ENCODE peak calls at places on chromosomes 5 and 9, in six cellular contexts. J, W, K, M, E and F are unnamed samples.

GRCh38 chr5:38796000-38796738 is 49.6 kb upstream of the OSMR start:
- DNase-seq in J (no peak), W (no peak), K (no peak), M (no peak), E (no peak), F (no peak)

GRCh38 chr5:73591698-73592501 is 26.4 kb downstream of the UTP15 start:
- DNase-seq in J (no peak), W (no peak), K (peak; percentile 33), M (peak; percentile 39), E (no peak), F (no peak)

GRCh38 chr9:21875893-21876292 is 73.5 kb downstream of the MTAP start:
- DNase-seq in J (no peak), W (no peak), K (no peak), M (no peak), E (no peak), F (no peak)

GRCh38 chr5:10331341-10331796 is 22.1 kb upstream of the MARCHF6 start:
- DNase-seq in J (peak; percentile 31), W (peak; percentile 92), K (peak; percentile 94), M (no peak), E (no peak), F (no peak)

GRCh38 chr9:6733831-6734230 is 23.9 kb upstream of the KDM4C start:
- DNase-seq in J (no peak), W (no peak), K (no peak), M (no peak), E (no peak), F (no peak)

GRCh38 chr5:56506586-56506985 is 273.5 kb upstream of the ANKRD55 start:
- DNase-seq in J (no peak), W (no peak), K (no peak), M (no peak), E (no peak), F (no peak)

GRCh38 chr5:71748360-71748759 is 29.3 kb downstream of the CARTPT start:
- DNase-seq in J (no peak), W (no peak), K (no peak), M (peak; percentile 2), E (no peak), F (no peak)

GRCh38 chr5:19638461-19638860 is 349.5 kb downstream of the CDH18 start:
- DNase-seq in J (no peak), W (no peak), K (no peak), M (no peak), E (no peak), F (no peak)

GRCh38 chr5:179698935-179699639 is at the start of gene CANX:
- DNase-seq in J (no peak), W (no peak), K (no peak), M (no peak), E (no peak), F (no peak)

GRCh38 chr5:74242516-74242915 is 398.0 kb downstream of the ENC1 start:
- DNase-seq in J (no peak), W (no peak), K (no peak), M (no peak), E (no peak), F (no peak)

GRCh38 chr9:83584995-83585394 is 37.9 kb upstream of the IDNK start:
- DNase-seq in J (no peak), W (no peak), K (no peak), M (no peak), E (no peak), F (peak; percentile 13)

GRCh38 chr9:126331964-126332748 is 5.5 kb downstream of the MVB12B start:
- DNase-seq in J (peak; percentile 38), W (no peak), K (no peak), M (no peak), E (no peak), F (no peak)

GRCh38 chr9:13181652-13182051 is 97.8 kb downstream of the MPDZ start:
- DNase-seq in J (no peak), W (no peak), K (peak; percentile 7), M (peak; percentile 64), E (no peak), F (no peak)
- H3K4me3 ChIP-seq in J (no peak overlapping the region), W (no peak overlapping the region), K (no peak overlapping the region), M (no peak overlapping the region), E (no peak overlapping the region), F (no peak overlapping the region)

GRCh38 chr5:122815218-122815767 is 30.1 kb upstream of the SNX24 start:
- DNase-seq in J (no peak), W (no peak), K (no peak), M (no peak), E (no peak), F (no peak)
- H3K36me3 ChIP-seq in J (peaks cover 14% of the 10 kb centered on the region), W (no peaks in the 10 kb centered on the region), K (peaks cover 20% of the 10 kb centered on the region), M (peaks cover 6% of the 10 kb centered on the region), E (peaks cover 13% of the 10 kb centered on the region), F (peaks cover 2% of the 10 kb centered on the region)

GRCh38 chr5:76082790-76083554 is at the start of gene SV2C:
- DNase-seq in J (no peak), W (no peak), K (peak; percentile 10), M (peak; percentile 21), E (no peak), F (peak; percentile 81)
- H3K27me3 ChIP-seq in J (peaks cover 10% of the 10 kb centered on the region), W (no peaks in the 10 kb centered on the region), K (peaks cover 100% of the 10 kb centered on the region), M (peaks cover 56% of the 10 kb centered on the region), E (peaks cover 35% of the 10 kb centered on the region), F (peaks cover 75% of the 10 kb centered on the region)

GRCh38 chr5:54703568-54704255 is 186.2 kb downstream of the SNX18 start:
- DNase-seq in J (no peak), W (no peak), K (no peak), M (no peak), E (no peak), F (peak; percentile 12)
- H3K4me3 ChIP-seq in J (no peak overlapping the region), W (no peak overlapping the region), K (no peak overlapping the region), M (no peak overlapping the region), E (no peak overlapping the region), F (no peak overlapping the region)

DNA sequence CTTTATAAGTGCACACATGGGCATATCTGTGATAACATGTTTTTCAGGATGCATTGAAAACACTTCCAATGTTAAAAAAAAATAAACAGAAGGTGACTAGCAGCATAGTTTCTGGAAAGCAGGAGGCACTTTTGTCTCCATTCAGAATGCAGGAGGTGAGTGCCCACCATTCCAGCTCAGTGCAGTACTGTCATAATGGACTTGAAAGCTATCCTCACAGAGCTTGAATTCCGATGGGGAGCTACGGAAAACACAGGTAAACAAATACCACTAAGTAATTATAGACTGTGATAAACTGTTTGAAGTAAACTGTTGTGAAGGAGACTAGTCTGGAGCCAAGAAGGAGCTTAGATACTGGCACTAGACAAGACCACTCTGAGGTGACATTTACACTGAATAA is 9.9 kb downstream of the FBN2 start:
- DNase-seq in J (no peak), W (no peak), K (no peak), M (no peak), E (no peak), F (no peak)
- H3K36me3 ChIP-seq in J (no peaks in the 10 kb centered on the region), W (no peaks in the 10 kb centered on the region), K (peaks cover 99% of the 10 kb centered on the region), M (peaks cover 19% of the 10 kb centered on the region), E (no peaks in the 10 kb centered on the region), F (no peaks in the 10 kb centered on the region)

DNA sequence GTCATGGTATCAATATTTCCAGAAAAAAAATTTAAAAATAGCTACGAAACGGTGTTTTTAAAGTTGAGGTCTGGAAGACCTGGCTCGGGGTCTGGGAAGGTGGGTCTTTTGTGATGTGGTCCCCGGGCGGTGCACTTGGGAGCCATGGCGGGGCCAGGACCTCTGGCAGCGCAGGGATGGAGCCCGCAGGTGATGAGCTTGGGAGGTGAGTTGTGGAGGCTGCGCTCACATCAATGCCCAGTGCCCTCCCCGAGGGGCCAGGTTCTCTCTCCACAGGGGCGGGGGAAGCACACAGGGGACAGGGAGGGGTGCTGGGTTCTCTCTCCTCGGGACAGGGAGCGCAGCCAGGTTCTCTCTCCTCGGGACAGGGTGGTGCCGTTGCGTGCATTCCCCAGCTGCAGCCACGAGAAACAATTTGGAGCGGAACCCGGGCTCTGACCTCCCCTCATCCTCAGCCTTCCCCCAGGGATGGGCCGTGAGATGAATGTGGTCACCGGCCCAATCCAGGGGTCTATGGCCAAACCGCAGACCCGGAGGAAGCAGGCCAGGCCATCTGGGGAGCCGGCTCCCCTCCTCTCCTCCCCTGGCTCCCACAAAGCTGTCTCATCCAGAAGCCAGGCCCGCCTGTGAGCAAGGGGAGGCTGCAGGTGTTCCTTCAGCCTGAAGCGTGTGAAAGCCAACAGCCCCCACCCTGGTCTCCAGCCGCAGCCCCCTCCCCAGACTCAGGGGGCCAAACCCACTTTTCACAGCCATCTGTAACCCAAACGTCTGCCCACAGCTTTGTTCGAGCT is 25.9 kb downstream of the DBH start:
- DNase-seq in J (no peak), W (no peak), K (no peak), M (no peak), E (no peak), F (no peak)
- H3K27me3 ChIP-seq in J (peaks cover 6% of the 10 kb centered on the region), W (no peaks in the 10 kb centered on the region), K (no peaks in the 10 kb centered on the region), M (peaks cover 7% of the 10 kb centered on the region), E (peaks cover 6% of the 10 kb centered on the region), F (peaks cover 16% of the 10 kb centered on the region)

GRCh38 chr9:91359083-91359482 is 2.6 kb downstream of the AUH start:
- DNase-seq in J (no peak), W (no peak), K (no peak), M (no peak), E (no peak), F (no peak)
- H3K4me3 ChIP-seq in J (no peak overlapping the region), W (no peak overlapping the region), K (no peak overlapping the region), M (no peak overlapping the region), E (no peak overlapping the region), F (no peak overlapping the region)

GRCh38 chr5:116564322-116564721 is 10.3 kb downstream of the SEMA6A start:
- DNase-seq in J (no peak), W (no peak), K (no peak), M (no peak), E (no peak), F (no peak)

GRCh38 chr5:116569999-116570398 is 4.6 kb downstream of the SEMA6A start:
- DNase-seq in J (no peak), W (no peak), K (no peak), M (no peak), E (no peak), F (no peak)

GRCh38 chr5:116566251-116566650 is 8.4 kb downstream of the SEMA6A start:
- DNase-seq in J (no peak), W (no peak), K (no peak), M (no peak), E (no peak), F (no peak)

GRCh38 chr5:116564756-116565593 is 9.6 kb downstream of the SEMA6A start:
- DNase-seq in J (no peak), W (no peak), K (no peak), M (no peak), E (no peak), F (peak; percentile 35)

DNA sequence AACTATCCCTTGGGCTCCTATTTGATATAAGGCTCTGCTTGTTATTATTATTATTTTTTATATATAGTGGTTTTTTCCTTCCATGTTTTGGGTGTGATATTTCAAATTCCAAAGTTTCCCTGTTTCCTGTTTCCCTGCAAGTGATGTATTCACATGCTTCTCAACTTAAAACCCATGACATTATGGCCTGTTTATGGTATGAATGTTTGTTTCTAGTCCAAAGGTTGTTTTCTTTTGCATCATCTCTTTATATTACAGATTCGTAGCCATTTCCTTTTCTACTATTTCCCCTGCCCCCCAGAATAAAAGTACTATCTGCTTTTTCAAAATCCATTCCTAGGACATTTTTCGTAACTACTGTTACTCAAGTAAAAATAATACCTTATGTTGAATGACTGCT is 7.5 kb downstream of the SEMA6A start:
- DNase-seq in J (no peak), W (no peak), K (no peak), M (no peak), E (no peak), F (no peak)
- H3K36me3 ChIP-seq in J (no peaks in the 10 kb centered on the region), W (no peaks in the 10 kb centered on the region), K (no peaks in the 10 kb centered on the region), M (no peaks in the 10 kb centered on the region), E (no peaks in the 10 kb centered on the region), F (peaks cover 10% of the 10 kb centered on the region)